ENCODE peak calls at places on chromosomes 4 and X, in four cellular contexts. M is right lobe of liver; O is CD8-positive, alpha-beta T cell; D is body of pancreas. R is an unnamed sample.

GRCh38 chr4:1201851-1202525 is 29.6 kb upstream of the SPON2 start:
- DNase-seq in M (peak), O (peak), D (peak), R (peak)

GRCh38 chr4:445410-445809 is 53.5 kb downstream of the ZNF721 start:
- DNase-seq in D (no peak), M (no peak), O (no peak), R (no peak)

GRCh38 chr4:43242611-43243010 is 350.1 kb downstream of the GRXCR1 start:
- DNase-seq in O (no peak), D (no peak), M (no peak), R (no peak)

GRCh38 chr4:20028694-20029093 is 223.0 kb upstream of the SLIT2 start:
- DNase-seq in O (no peak), D (no peak), M (no peak), R (no peak)

GRCh38 chrX:39815621-39816020 is 282.1 kb downstream of the BCOR start:
- DNase-seq in D (no peak), M (no peak), O (no peak), R (no peak)

GRCh38 chrX:110992611-110993010 is 103.4 kb upstream of the PAK3 start:
- DNase-seq in M (no peak), D (peak), O (no peak), R (no peak)

GRCh38 chr4:23023121-23023520 is 330.4 kb downstream of the GBA3 start:
- DNase-seq in M (no peak), O (no peak), D (no peak), R (no peak)

GRCh38 chr4:60450054-60450453 is 750.1 kb upstream of the ADGRL3 start:
- DNase-seq in D (no peak), M (no peak), O (no peak), R (no peak)

GRCh38 chr4:141922224-141922623 is 285.8 kb downstream of the IL15 start:
- DNase-seq in O (no peak), D (no peak), M (no peak), R (no peak)

GRCh38 chrX:8823698-8824097 is 22.5 kb upstream of the FAM9A start:
- DNase-seq in M (no peak), O (no peak), D (no peak), R (no peak)

GRCh38 chr4:74944354-74944793 is 11.5 kb downstream of the PARM1 start:
- DNase-seq in D (peak), M (no peak), O (no peak), R (no peak)

GRCh38 chr4:100076753-100077152 is 113.5 kb downstream of the DDIT4L start:
- DNase-seq in M (no peak), D (no peak), O (no peak), R (no peak)

GRCh38 chr4:57635900-57636299 is 525.7 kb upstream of the IGFBP7 start:
- DNase-seq in M (no peak), D (no peak), O (no peak), R (no peak)

GRCh38 chrX:66018585-66019309 is 21.1 kb downstream of the VSIG4 start:
- DNase-seq in D (no peak), M (no peak), O (no peak), R (no peak)
- H3K27ac ChIP-seq in D (no peak), M (no peak), O (no peak), R (no peak)

GRCh38 chr4:36130641-36131040 is 113.7 kb downstream of the ARAP2 start:
- DNase-seq in M (no peak), D (no peak), O (no peak), R (no peak)

GRCh38 chr4:36133658-36134057 is 110.7 kb downstream of the ARAP2 start:
- DNase-seq in M (no peak), O (no peak), D (no peak), R (no peak)

DNA sequence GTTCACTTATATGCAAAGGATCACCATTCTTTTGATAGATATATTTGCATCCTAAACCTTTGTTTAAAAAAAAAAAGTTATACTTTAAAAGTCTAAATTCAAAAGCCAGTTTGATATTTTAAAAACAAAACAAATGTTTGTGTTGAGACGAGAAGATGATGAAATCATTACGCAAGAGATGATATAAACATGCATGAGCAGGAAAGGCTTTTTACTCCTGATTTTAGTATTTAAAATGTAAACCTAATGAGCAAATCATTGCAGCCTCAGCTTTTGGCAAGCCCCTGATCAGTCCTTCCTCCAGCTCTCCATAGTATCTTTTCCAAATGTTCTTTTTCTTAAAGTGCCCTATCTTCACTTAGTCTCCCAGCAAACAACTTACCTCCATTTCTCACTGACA is 115.6 kb downstream of the ARAP2 start:
- DNase-seq in M (no peak), D (no peak), O (no peak), R (no peak)
- H3K27ac ChIP-seq in M (no peak), D (no peak), O (no peak), R (no peak)

DNA sequence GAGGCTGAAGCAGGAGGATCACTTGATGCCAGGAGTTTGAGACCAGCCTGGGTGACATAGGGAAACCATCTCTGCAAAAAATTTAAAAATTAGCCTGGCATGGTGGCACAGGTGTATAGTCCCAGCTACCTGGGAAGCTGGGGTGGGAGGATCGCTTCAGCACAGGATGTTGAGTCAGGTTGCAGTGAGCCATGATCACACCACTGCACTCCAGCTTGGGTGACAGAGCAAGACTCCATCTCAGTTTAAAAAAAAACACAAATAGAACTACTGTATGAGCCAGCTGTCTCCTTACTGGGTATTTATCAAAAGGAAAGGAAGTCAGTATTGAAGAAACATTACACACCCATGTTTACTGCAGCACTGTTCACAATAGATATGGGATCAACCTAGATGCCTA is 138.7 kb downstream of the RAP1GDS1 start:
- DNase-seq in D (no peak), O (no peak), M (no peak), R (no peak)
- H3K27ac ChIP-seq in D (no peak), O (no peak), M (no peak), R (no peak)

GRCh38 chr4:53321988-53322289 is 43.9 kb downstream of the SCFD2 start:
- DNase-seq in D (no peak), O (no peak), M (no peak), R (no peak)
- H3K27ac ChIP-seq in D (no peak), O (no peak), M (no peak), R (peak)